ENCODE peak calls at places on chromosomes 4 and X, in four cellular contexts. R is RPMI7951; B is CD4-positive, alpha-beta T cell; Z is neural crest cell. J is an unnamed sample.
A peak's percentile ranks its signal among the peaks of the same experiment; 100 is the strongest.

GRCh38 chrX:24646745-24647182 is 383 bp downstream of the PCYT1B start:
- DNase-seq in B (no peak), Z (peak; percentile 35), R (peak; percentile 27), J (no peak)

GRCh38 chrX:8731579-8732395 is at the start of gene ANOS1:
- DNase-seq in Z (peak; percentile 80), R (no peak), B (no peak), J (no peak)

GRCh38 chr4:176883681-176884418 is 91.1 kb upstream of the VEGFC start:
- DNase-seq in Z (no peak), B (no peak), R (peak; percentile 88), J (no peak)

GRCh38 chr4:111991797-111992196 is 153.5 kb upstream of the FAM241A start:
- DNase-seq in B (no peak), Z (no peak), R (peak; percentile 70), J (no peak)

GRCh38 chr4:119209077-119209476 is 3.4 kb upstream of the USP53 start:
- DNase-seq in Z (no peak), R (peak; percentile 93), B (no peak), J (no peak)

GRCh38 chrX:19886888-19887531 is 390 bp downstream of the SH3KBP1 start:
- DNase-seq in Z (peak; percentile 8), B (no peak), R (no peak), J (no peak)

GRCh38 chr4:17613761-17614415 is 553 bp upstream of the MED28 start:
- DNase-seq in B (no peak), Z (no peak), R (peak; percentile 73), J (no peak)

GRCh38 chr4:74466242-74466641 is 21.3 kb downstream of the AREG start:
- DNase-seq in B (no peak), R (no peak), Z (no peak), J (no peak)

GRCh38 chr4:129350800-129351199 is 254.8 kb downstream of the C4orf33 start:
- DNase-seq in R (no peak), Z (no peak), B (no peak), J (no peak)

GRCh38 chr4:47010347-47011188 is 17.2 kb upstream of the GABRA4 start:
- DNase-seq in Z (no peak), B (no peak), R (no peak), J (no peak)

GRCh38 chr4:75634951-75635350 is 4.6 kb upstream of the CDKL2 start:
- DNase-seq in R (no peak), B (no peak), Z (no peak), J (no peak)

GRCh38 chrX:1222511-1223252 is 10.2 kb upstream of the CRLF2 start:
- DNase-seq in B (no peak), R (peak; percentile 75), Z (no peak), J (no peak)

GRCh38 chrX:12975999-12976558 is 1.2 kb downstream of the TMSB4X start:
- DNase-seq in R (peak; percentile 53), B (no peak), Z (peak; percentile 25), J (no peak)

GRCh38 chr4:159042097-159042605 is 60.7 kb upstream of the RAPGEF2 start:
- DNase-seq in R (no peak), Z (no peak), B (no peak), J (no peak)

GRCh38 chr4:155025762-155026457 is 182.5 kb upstream of the NPY2R start:
- DNase-seq in B (no peak), R (no peak), Z (peak; percentile 51), J (no peak)

GRCh38 chr4:102610007-102610406 is 108.8 kb downstream of the NFKB1 start:
- DNase-seq in Z (no peak), B (no peak), R (peak; percentile 11), J (no peak)

GRCh38 chr4:1490011-1490905 is 84.0 kb upstream of the NKX1-1 start:
- DNase-seq in B (no peak), Z (no peak), R (no peak), J (no peak)

GRCh38 chr4:63566658-63567057 is 842.6 kb downstream of the TECRL start:
- DNase-seq in B (no peak), R (no peak), Z (no peak), J (no peak)

GRCh38 chrX:2928127-2928582 is 984 bp downstream of the ARSD start:
- DNase-seq in B (no peak), Z (peak; percentile 63), R (no peak), J (peak; percentile 12)

GRCh38 chrX:103628386-103629290 is at the start of gene TCEAL1:
- DNase-seq in B (peak; percentile 12), R (peak; percentile 36), Z (peak; percentile 25), J (no peak)

GRCh38 chrX:95764972-95765451 is 919.6 kb upstream of the DIAPH2 start:
- DNase-seq in B (no peak), Z (peak; percentile 1), R (peak; percentile 21), J (no peak)

GRCh38 chr4:84804126-84804525 is 162.4 kb downstream of the WDFY3 start:
- DNase-seq in B (no peak), R (no peak), Z (no peak), J (no peak)

GRCh38 chr4:140726776-140727500 is 29.2 kb downstream of the TBC1D9 start:
- DNase-seq in R (peak; percentile 21), B (no peak), Z (no peak), J (no peak)

GRCh38 chr4:7089211-7089964 is 21.5 kb upstream of the GRPEL1 start:
- DNase-seq in B (no peak), Z (no peak), R (no peak), J (no peak)

GRCh38 chrX:39440734-39441305 is 639.6 kb downstream of the MID1IP1 start:
- DNase-seq in R (no peak), Z (no peak), B (no peak), J (no peak)

GRCh38 chrX:20373063-20373462 is 106.4 kb upstream of the RPS6KA3 start:
- DNase-seq in B (no peak), Z (no peak), R (no peak), J (no peak)

GRCh38 chr4:10346023-10346422 is 111.2 kb downstream of the ZNF518B start:
- DNase-seq in R (peak; percentile 41), Z (no peak), B (no peak), J (no peak)

GRCh38 chr4:168564024-168564423 is 67.2 kb downstream of the PALLD start:
- DNase-seq in B (no peak), Z (no peak), R (no peak), J (no peak)

GRCh38 chr4:173211222-173211621 is 42.6 kb downstream of the GALNT7 start:
- DNase-seq in R (no peak), Z (no peak), B (no peak), J (no peak)

GRCh38 chr4:165248102-165248501 is 40.7 kb downstream of the KLHL2 start:
- DNase-seq in R (no peak), Z (no peak), B (no peak), J (no peak)

GRCh38 chrX:148659481-148659880 is 159.1 kb downstream of the AFF2 start:
- DNase-seq in R (peak; percentile 25), Z (no peak), B (no peak), J (no peak)

GRCh38 chr4:41882622-41883347 is 52.4 kb upstream of the TMEM33 start:
- DNase-seq in R (no peak), Z (peak; percentile 59), B (peak; percentile 40), J (peak; percentile 44)

GRCh38 chr4:19774690-19775256 is 476.9 kb upstream of the SLIT2 start:
- DNase-seq in B (no peak), Z (no peak), R (no peak), J (no peak)

GRCh38 chr4:75495489-75495888 is 18.7 kb downstream of the RCHY1 start:
- DNase-seq in Z (no peak), R (no peak), B (no peak), J (no peak)

GRCh38 chr4:83603130-83603529 is 67.2 kb downstream of the GPAT3 start:
- DNase-seq in Z (no peak), R (no peak), B (no peak), J (no peak)

GRCh38 chrX:69060631-69061408 is 104.4 kb downstream of the PJA1 start:
- DNase-seq in Z (peak; percentile 21), R (peak; percentile 34), B (no peak), J (no peak)

GRCh38 chrX:151082077-151082948 is 94.1 kb upstream of the GPR50 start:
- DNase-seq in Z (peak; percentile 69), R (peak; percentile 57), B (peak; percentile 45), J (peak; percentile 46)

GRCh38 chr4:168550071-168550766 is 53.4 kb downstream of the PALLD start:
- DNase-seq in Z (no peak), B (no peak), R (peak; percentile 36), J (no peak)

GRCh38 chr4:4480685-4481393 is 61.0 kb downstream of the STX18 start:
- DNase-seq in R (peak; percentile 24), Z (peak; percentile 34), B (no peak), J (no peak)